ENCODE peak calls at places on chromosomes 11 and 22, in ten cellular contexts. Q, T, E, K, U, X, H, V, N and C are unnamed samples.

GRCh38 chr22:27836181-27836580 is 34.6 kb upstream of the MN1 start:
- DNase-seq in Q (no peak), T (no peak), E (no peak), K (no peak), U (no peak), X (no peak), H (no peak), V (no peak), N (no peak), C (no peak)

GRCh38 chr22:31160328-31160978 is 471 bp downstream of the RNF185 start:
- DNase-seq in Q (no peak), T (no peak), E (no peak), K (peak), U (peak), X (no peak), H (no peak), V (no peak), N (no peak), C (peak)

GRCh38 chr11:120912504-120912903 is 111.4 kb upstream of the TBCEL start:
- DNase-seq in Q (no peak), T (no peak), E (no peak), K (no peak), U (no peak), X (no peak), H (peak), V (no peak), N (no peak), C (peak)

GRCh38 chr11:64233913-64234839 is at the start of gene VEGFB:
- DNase-seq in Q (no peak), T (no peak), E (peak), K (peak), U (peak), X (peak), H (no peak), V (peak), N (no peak), C (peak)

GRCh38 chr22:32831571-32831970 is 30.1 kb downstream of the TIMP3 start:
- DNase-seq in Q (no peak), T (no peak), E (no peak), K (no peak), U (no peak), X (no peak), H (no peak), V (no peak), N (no peak), C (no peak)

GRCh38 chr11:126123686-126124085 is 61.0 kb upstream of the CDON start:
- DNase-seq in Q (no peak), T (no peak), E (no peak), K (no peak), U (no peak), X (no peak), H (no peak), V (no peak), N (no peak), C (no peak)

GRCh38 chr11:34626393-34626792 is 5.5 kb downstream of the EHF start:
- DNase-seq in Q (no peak), T (no peak), E (no peak), K (no peak), U (no peak), X (no peak), H (no peak), V (no peak), N (no peak), C (no peak)

GRCh38 chr11:124791626-124792341 is 8.4 kb downstream of the MSANTD2 start:
- DNase-seq in Q (no peak), T (no peak), E (no peak), K (no peak), U (no peak), X (no peak), H (no peak), V (no peak), N (no peak), C (no peak)

GRCh38 chr11:107780775-107781174 is 68.9 kb upstream of the SLN start:
- DNase-seq in Q (no peak), T (no peak), E (no peak), K (no peak), U (no peak), X (no peak), H (no peak), V (no peak), N (no peak), C (no peak)

GRCh38 chr22:36164621-36165020 is 4.1 kb upstream of the APOL3 start:
- DNase-seq in Q (no peak), T (no peak), E (no peak), K (no peak), U (no peak), X (no peak), H (no peak), V (no peak), N (no peak), C (no peak)

GRCh38 chr11:35160248-35160820 is 21.4 kb downstream of the CD44 start:
- DNase-seq in Q (no peak), T (no peak), E (peak), K (no peak), U (no peak), X (no peak), H (no peak), V (no peak), N (no peak), C (no peak)

GRCh38 chr11:69106124-69106811 is 49.5 kb upstream of the SMIM38 start:
- DNase-seq in Q (no peak), T (no peak), E (no peak), K (no peak), U (no peak), X (no peak), H (no peak), V (no peak), N (no peak), C (no peak)

GRCh38 chr11:9461760-9462134 is 935 bp downstream of the ZNF143 start:
- DNase-seq in Q (no peak), T (no peak), E (no peak), K (no peak), U (no peak), X (no peak), H (peak), V (no peak), N (no peak), C (peak)

GRCh38 chr22:29767289-29768051 is at the start of gene UQCR10:
- DNase-seq in Q (peak), T (peak), E (peak), K (peak), U (peak), X (peak), H (peak), V (peak), N (peak), C (peak)

GRCh38 chr22:48746789-48747425 is 1080.8 kb downstream of the BRD1 start:
- DNase-seq in Q (no peak), T (no peak), E (no peak), K (no peak), U (no peak), X (no peak), H (no peak), V (peak), N (no peak), C (no peak)

GRCh38 chr22:27453688-27454087 is 347.9 kb downstream of the MN1 start:
- DNase-seq in Q (no peak), T (no peak), E (no peak), K (no peak), U (no peak), X (no peak), H (no peak), V (no peak), N (no peak), C (no peak)

GRCh38 chr11:9982127-9982795 is 311.8 kb downstream of the SBF2 start:
- DNase-seq in Q (no peak), T (no peak), E (no peak), K (no peak), U (no peak), X (no peak), H (peak), V (no peak), N (no peak), C (no peak)

GRCh38 chr11:130815074-130815802 is 101.0 kb downstream of the SNX19 start:
- DNase-seq in Q (no peak), T (no peak), E (no peak), K (no peak), U (no peak), X (no peak), H (no peak), V (no peak), N (no peak), C (peak)

GRCh38 chr11:122709042-122709760 is 53.7 kb downstream of the UBASH3B start:
- DNase-seq in Q (no peak), T (no peak), E (no peak), K (no peak), U (no peak), X (no peak), H (no peak), V (no peak), N (peak), C (peak)

GRCh38 chr11:73480677-73481076 is 104.5 kb downstream of the RELT start:
- DNase-seq in Q (no peak), T (no peak), E (no peak), K (no peak), U (no peak), X (no peak), H (no peak), V (no peak), N (no peak), C (no peak)

GRCh38 chr22:21947040-21948014 is 5.3 kb downstream of the PPM1F start:
- DNase-seq in Q (peak), T (no peak), E (no peak), K (no peak), U (no peak), X (no peak), H (peak), V (no peak), N (peak), C (peak)

GRCh38 chr22:23270212-23270733 is 90.0 kb downstream of the BCR start:
- DNase-seq in Q (no peak), T (no peak), E (no peak), K (no peak), U (no peak), X (no peak), H (no peak), V (no peak), N (no peak), C (no peak)

GRCh38 chr11:46050065-46050464 is 71.2 kb downstream of the PHF21A start:
- DNase-seq in Q (peak), T (no peak), E (no peak), K (no peak), U (no peak), X (no peak), H (peak), V (no peak), N (peak), C (peak)

GRCh38 chr11:77039491-77040400 is 5.5 kb downstream of the B3GNT6 start:
- DNase-seq in Q (peak), T (no peak), E (no peak), K (peak), U (peak), X (no peak), H (no peak), V (no peak), N (no peak), C (peak)

GRCh38 chr11:17405232-17406005 is 17.0 kb upstream of the KCNJ11 start:
- DNase-seq in Q (no peak), T (no peak), E (no peak), K (no peak), U (peak), X (no peak), H (peak), V (peak), N (no peak), C (peak)